ENCODE peak calls at places on chromosomes 7 and 10, in six cellular contexts. R is body of pancreas; G is WTC11; T is Caco-2; H is CD8-positive, alpha-beta T cell; S is cardiac muscle cell. P is an unnamed sample.

GRCh38 chr7:133382775-133383559 is 130.1 kb downstream of the EXOC4 start:
- DNase-seq in R (no peak), H (no peak), S (no peak), T (no peak), G (no peak), P (no peak)

GRCh38 chr7:5702876-5703571 is 78.4 kb downstream of the RNF216 start:
- DNase-seq in G (no peak), S (no peak), T (no peak), H (no peak), R (peak), P (no peak)

GRCh38 chr10:8054498-8055407 is at the start of gene GATA3:
- DNase-seq in S (peak), H (peak), G (peak), T (peak), R (no peak), P (no peak)

GRCh38 chr10:80163741-80164341 is 31.3 kb downstream of the PLAC9 start:
- DNase-seq in S (peak), R (no peak), T (no peak), H (no peak), G (no peak), P (no peak)

GRCh38 chr7:921071-921461 is 33.4 kb downstream of the ADAP1 start:
- DNase-seq in H (peak), S (no peak), G (peak), R (no peak), T (no peak), P (peak)

GRCh38 chr10:71970331-71970730 is 6.1 kb downstream of the CHST3 start:
- DNase-seq in S (no peak), H (no peak), G (peak), T (peak), R (peak), P (no peak)

GRCh38 chr7:42155836-42156540 is 81.0 kb downstream of the GLI3 start:
- DNase-seq in S (peak), T (no peak), H (no peak), G (no peak), R (no peak), P (no peak)

GRCh38 chr7:34081931-34082330 is 176.6 kb downstream of the BMPER start:
- DNase-seq in R (no peak), G (no peak), H (no peak), S (no peak), T (no peak), P (no peak)

GRCh38 chr7:6606866-6607583 is 8.4 kb upstream of the ZNF853 start:
- DNase-seq in T (no peak), S (no peak), G (no peak), R (no peak), H (no peak), P (no peak)

GRCh38 chr10:131014271-131014670 is 297.2 kb downstream of the TCERG1L start:
- DNase-seq in T (no peak), H (no peak), G (no peak), R (no peak), S (no peak), P (no peak)

GRCh38 chr10:123870260-123870659 is 21.3 kb downstream of the CPXM2 start:
- DNase-seq in H (no peak), R (no peak), S (no peak), G (no peak), T (no peak), P (no peak)

GRCh38 chr10:132113206-132113605 is 47.5 kb downstream of the JAKMIP3 start:
- DNase-seq in H (no peak), G (no peak), R (peak), S (no peak), T (peak), P (no peak)

GRCh38 chr7:68288099-68288498 is 1291.5 kb downstream of the TYW1 start:
- DNase-seq in G (no peak), S (no peak), T (no peak), H (no peak), R (no peak), P (no peak)

GRCh38 chr7:137625197-137625596 is 221.6 kb downstream of the DGKI start:
- DNase-seq in T (no peak), H (no peak), R (no peak), G (no peak), S (peak), P (no peak)

GRCh38 chr10:99827906-99828305 is 45.5 kb downstream of the ABCC2 start:
- DNase-seq in T (no peak), H (no peak), R (no peak), G (no peak), S (peak), P (no peak)

GRCh38 chr7:68269410-68269809 is 1272.8 kb downstream of the TYW1 start:
- DNase-seq in S (peak), H (no peak), T (no peak), G (no peak), R (peak), P (no peak)

DNA sequence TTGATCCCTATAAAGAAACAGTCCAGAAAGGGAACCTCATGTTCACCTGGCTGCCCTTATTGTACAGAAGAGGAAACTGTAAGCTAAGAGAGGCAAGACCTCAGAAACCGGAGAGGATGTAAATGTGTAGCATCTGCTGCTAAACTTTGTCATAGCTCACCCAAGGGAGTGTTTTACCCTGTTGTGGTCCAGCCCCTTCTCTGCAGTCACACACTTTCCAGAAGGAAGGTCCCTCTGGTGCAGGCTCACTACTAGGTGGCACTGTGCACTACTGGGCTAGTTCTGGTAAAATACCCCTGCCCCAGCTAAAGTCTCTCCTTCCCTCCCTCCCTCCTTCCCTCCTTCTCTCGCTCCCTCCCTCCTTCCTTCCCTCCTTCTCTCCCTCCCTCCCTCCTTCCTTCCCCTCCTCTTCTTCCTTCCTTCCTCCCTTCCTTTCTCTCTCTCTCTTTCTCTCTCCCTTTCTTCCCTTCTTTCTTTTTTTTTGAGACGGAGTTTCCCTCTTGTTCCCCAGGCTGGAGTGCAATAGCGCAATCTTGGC is 42.5 kb upstream of the LCOR start:
- DNase-seq in S (no peak), G (no peak), T (peak), R (no peak), H (no peak), P (no peak)
- TF ChIP-seq CTCF in S (no peak), G (no peak), T (peak), R (no peak), H (no peak), P (no peak)

GRCh38 chr10:128324058-128324457 is 197.8 kb upstream of the MKI67 start:
- DNase-seq in S (no peak), T (peak), H (no peak), G (peak), R (peak), P (no peak)
- TF ChIP-seq CTCF in S (no peak), T (peak), H (no peak), G (no peak), R (no peak), P (peak)

GRCh38 chr10:118483496-118483895 is 112.0 kb downstream of the PRLHR start:
- DNase-seq in G (peak), S (no peak), R (no peak), T (no peak), H (no peak), P (no peak)
- TF ChIP-seq CTCF in G (no peak), S (no peak), R (no peak), T (no peak), H (no peak), P (no peak)

GRCh38 chr10:26579256-26580063 is 118.0 kb upstream of the PDSS1 start:
- DNase-seq in R (peak), G (peak), S (no peak), T (no peak), H (no peak), P (no peak)

GRCh38 chr10:26574783-26575182 is 122.7 kb upstream of the PDSS1 start:
- DNase-seq in H (no peak), T (no peak), R (no peak), G (no peak), S (no peak), P (no peak)

GRCh38 chr10:26571655-26572054 is 125.8 kb upstream of the PDSS1 start:
- DNase-seq in T (no peak), G (no peak), R (no peak), S (no peak), H (no peak), P (no peak)

GRCh38 chr10:26573674-26574073 is 123.8 kb upstream of the PDSS1 start:
- DNase-seq in G (peak), T (peak), S (no peak), R (no peak), H (no peak), P (no peak)
- TF ChIP-seq CTCF in G (no peak), T (peak), S (no peak), R (no peak), H (no peak), P (no peak)

P was measured in tibial artery.